ENCODE peak calls at places on chromosomes 5 and 9, in ten cellular contexts. One of them, this sample, is unnamed.

GRCh38 chr5:55853818-55854217 is 2.7 kb downstream of the IL31RA start:
- DNase-seq in GM23248: peak; percentile 48
- DNase-seq in GM23338: no peak
- DNase-seq in HCT116: no peak
- DNase-seq in PC-3: peak; percentile 7
- DNase-seq in PC-9: no peak
- DNase-seq in SK-N-SH: no peak
- DNase-seq in MM.1S: no peak
- DNase-seq in hepatocyte: no peak
- DNase-seq in Karpas-422: no peak
- DNase-seq in this sample: no peak

GRCh38 chr5:73709536-73710129 is 83.6 kb downstream of the ARHGEF28 start:
- DNase-seq in SK-N-SH: no peak
- DNase-seq in GM23338: no peak
- DNase-seq in GM23248: no peak
- DNase-seq in PC-3: peak; percentile 78
- DNase-seq in MM.1S: no peak
- DNase-seq in PC-9: no peak
- DNase-seq in HCT116: no peak
- DNase-seq in hepatocyte: no peak
- DNase-seq in Karpas-422: no peak
- DNase-seq in this sample: no peak

GRCh38 chr9:10649076-10649475 is 36.3 kb upstream of the PTPRD start:
- DNase-seq in Karpas-422: no peak
- DNase-seq in SK-N-SH: no peak
- DNase-seq in MM.1S: no peak
- DNase-seq in GM23338: no peak
- DNase-seq in GM23248: no peak
- DNase-seq in HCT116: no peak
- DNase-seq in hepatocyte: no peak
- DNase-seq in PC-3: peak; percentile 57
- DNase-seq in PC-9: no peak
- DNase-seq in this sample: no peak

GRCh38 chr9:131167146-131167692 is 41.8 kb downstream of the NUP214 start:
- DNase-seq in GM23248: peak; percentile 14
- DNase-seq in hepatocyte: peak; percentile 20
- DNase-seq in PC-3: no peak
- DNase-seq in PC-9: no peak
- DNase-seq in GM23338: no peak
- DNase-seq in Karpas-422: no peak
- DNase-seq in HCT116: no peak
- DNase-seq in SK-N-SH: no peak
- DNase-seq in MM.1S: no peak
- DNase-seq in this sample: no peak

GRCh38 chr5:5492087-5492933 is 69.8 kb downstream of the ICE1 start:
- DNase-seq in MM.1S: peak; percentile 49
- DNase-seq in HCT116: peak; percentile 57
- DNase-seq in GM23248: peak; percentile 67
- DNase-seq in PC-3: peak; percentile 72
- DNase-seq in Karpas-422: peak; percentile 84
- DNase-seq in GM23338: peak; percentile 79
- DNase-seq in PC-9: peak; percentile 53
- DNase-seq in SK-N-SH: peak; percentile 81
- DNase-seq in hepatocyte: peak; percentile 65
- DNase-seq in this sample: peak; percentile 75

GRCh38 chr5:59725393-59725768 is 168.1 kb downstream of the PDE4D start:
- DNase-seq in Karpas-422: no peak
- DNase-seq in hepatocyte: no peak
- DNase-seq in SK-N-SH: no peak
- DNase-seq in GM23248: peak; percentile 35
- DNase-seq in HCT116: no peak
- DNase-seq in MM.1S: no peak
- DNase-seq in PC-3: peak; percentile 4
- DNase-seq in GM23338: no peak
- DNase-seq in PC-9: no peak
- DNase-seq in this sample: no peak

GRCh38 chr9:4146293-4146692 is 153.6 kb downstream of the GLIS3 start:
- DNase-seq in MM.1S: no peak
- DNase-seq in SK-N-SH: no peak
- DNase-seq in HCT116: no peak
- DNase-seq in PC-3: no peak
- DNase-seq in PC-9: no peak
- DNase-seq in GM23248: no peak
- DNase-seq in Karpas-422: no peak
- DNase-seq in hepatocyte: no peak
- DNase-seq in GM23338: no peak
- DNase-seq in this sample: no peak

GRCh38 chr9:131523451-131524435 is 7.3 kb downstream of the UCK1 start:
- DNase-seq in HCT116: no peak
- DNase-seq in SK-N-SH: no peak
- DNase-seq in PC-3: no peak
- DNase-seq in GM23338: no peak
- DNase-seq in Karpas-422: no peak
- DNase-seq in GM23248: no peak
- DNase-seq in PC-9: no peak
- DNase-seq in MM.1S: no peak
- DNase-seq in hepatocyte: no peak
- DNase-seq in this sample: no peak

GRCh38 chr5:77844408-77845272 is 68.5 kb upstream of the TBCA start:
- DNase-seq in SK-N-SH: peak; percentile 28
- DNase-seq in GM23248: peak; percentile 41
- DNase-seq in Karpas-422: no peak
- DNase-seq in MM.1S: no peak
- DNase-seq in PC-3: no peak
- DNase-seq in PC-9: no peak
- DNase-seq in HCT116: no peak
- DNase-seq in hepatocyte: no peak
- DNase-seq in GM23338: peak; percentile 41
- DNase-seq in this sample: no peak

GRCh38 chr5:126531543-126532120 is 63.4 kb downstream of the ALDH7A1 start:
- DNase-seq in GM23248: peak; percentile 15
- DNase-seq in Karpas-422: no peak
- DNase-seq in HCT116: no peak
- DNase-seq in PC-9: no peak
- DNase-seq in MM.1S: no peak
- DNase-seq in SK-N-SH: peak; percentile 16
- DNase-seq in PC-3: no peak
- DNase-seq in hepatocyte: no peak
- DNase-seq in GM23338: no peak
- DNase-seq in this sample: no peak

GRCh38 chr5:139340051-139340450 is 1.6 kb upstream of the PAIP2 start:
- DNase-seq in MM.1S: no peak
- DNase-seq in Karpas-422: no peak
- DNase-seq in GM23338: no peak
- DNase-seq in GM23248: no peak
- DNase-seq in SK-N-SH: no peak
- DNase-seq in hepatocyte: no peak
- DNase-seq in HCT116: no peak
- DNase-seq in PC-9: no peak
- DNase-seq in PC-3: no peak
- DNase-seq in this sample: no peak

GRCh38 chr9:72193478-72193881 is 44.2 kb downstream of the GDA start:
- DNase-seq in Karpas-422: no peak
- DNase-seq in HCT116: no peak
- DNase-seq in GM23248: no peak
- DNase-seq in SK-N-SH: no peak
- DNase-seq in hepatocyte: no peak
- DNase-seq in GM23338: peak; percentile 35
- DNase-seq in PC-9: peak; percentile 10
- DNase-seq in PC-3: no peak
- DNase-seq in MM.1S: peak; percentile 54
- DNase-seq in this sample: peak; percentile 7

GRCh38 chr9:82890401-82890800 is 172.5 kb downstream of the RASEF start:
- DNase-seq in GM23338: no peak
- DNase-seq in PC-3: no peak
- DNase-seq in HCT116: no peak
- DNase-seq in MM.1S: no peak
- DNase-seq in Karpas-422: no peak
- DNase-seq in hepatocyte: no peak
- DNase-seq in SK-N-SH: no peak
- DNase-seq in GM23248: no peak
- DNase-seq in PC-9: no peak
- DNase-seq in this sample: no peak

GRCh38 chr9:4138180-4138579 is 161.7 kb downstream of the GLIS3 start:
- DNase-seq in GM23338: no peak
- DNase-seq in Karpas-422: no peak
- DNase-seq in GM23248: peak; percentile 32
- DNase-seq in MM.1S: no peak
- DNase-seq in PC-9: no peak
- DNase-seq in hepatocyte: no peak
- DNase-seq in PC-3: no peak
- DNase-seq in HCT116: no peak
- DNase-seq in SK-N-SH: no peak
- DNase-seq in this sample: no peak

GRCh38 chr5:86570427-86571083 is 47.2 kb upstream of the COX7C start:
- DNase-seq in SK-N-SH: peak; percentile 4
- DNase-seq in HCT116: no peak
- DNase-seq in PC-3: peak; percentile 77
- DNase-seq in PC-9: no peak
- DNase-seq in hepatocyte: no peak
- DNase-seq in GM23248: no peak
- DNase-seq in Karpas-422: no peak
- DNase-seq in MM.1S: no peak
- DNase-seq in GM23338: no peak
- DNase-seq in this sample: no peak
- H3K9me2 ChIP-seq in SK-N-SH: no peaks in the 10 kb centered on the region
- H3K9me2 ChIP-seq in HCT116: no peaks in the 10 kb centered on the region
- H3K9me2 ChIP-seq in PC-3: no peaks in the 10 kb centered on the region
- H3K9me2 ChIP-seq in PC-9: no peaks in the 10 kb centered on the region
- H3K9me2 ChIP-seq in hepatocyte: no peaks in the 10 kb centered on the region
- H3K9me2 ChIP-seq in GM23248: no peaks in the 10 kb centered on the region
- H3K9me2 ChIP-seq in Karpas-422: no peaks in the 10 kb centered on the region
- H3K9me2 ChIP-seq in MM.1S: no peaks in the 10 kb centered on the region
- H3K9me2 ChIP-seq in GM23338: no peaks in the 10 kb centered on the region
- H3K9me2 ChIP-seq in this sample: no peaks in the 10 kb centered on the region

DNA sequence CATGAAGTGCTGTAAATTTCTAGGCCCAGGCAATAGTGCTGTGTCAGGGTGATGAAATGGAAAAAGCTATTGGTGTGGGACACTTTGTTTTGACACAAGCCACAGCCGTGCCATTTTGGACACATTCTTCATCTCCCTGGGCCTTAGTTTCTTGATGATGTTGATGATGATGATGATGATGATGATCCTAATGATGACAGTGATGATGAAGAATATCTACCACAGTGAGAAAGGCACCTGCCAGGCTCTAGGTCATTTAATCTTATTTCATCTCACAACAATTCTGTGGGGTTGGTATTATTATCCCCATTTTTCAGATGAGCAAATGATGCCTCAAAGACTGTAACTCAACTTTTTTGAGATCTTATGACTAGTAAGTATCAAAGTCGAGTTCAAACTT is 102.2 kb upstream of the STC2 start:
- DNase-seq in PC-3: no peak
- DNase-seq in hepatocyte: no peak
- DNase-seq in GM23248: no peak
- DNase-seq in PC-9: no peak
- DNase-seq in MM.1S: no peak
- DNase-seq in SK-N-SH: no peak
- DNase-seq in HCT116: no peak
- DNase-seq in GM23338: no peak
- DNase-seq in Karpas-422: no peak
- DNase-seq in this sample: no peak
- H3K9me2 ChIP-seq in PC-3: no peaks in the 10 kb centered on the region
- H3K9me2 ChIP-seq in hepatocyte: no peaks in the 10 kb centered on the region
- H3K9me2 ChIP-seq in GM23248: no peaks in the 10 kb centered on the region
- H3K9me2 ChIP-seq in PC-9: no peaks in the 10 kb centered on the region
- H3K9me2 ChIP-seq in MM.1S: no peaks in the 10 kb centered on the region
- H3K9me2 ChIP-seq in SK-N-SH: no peaks in the 10 kb centered on the region
- H3K9me2 ChIP-seq in HCT116: no peaks in the 10 kb centered on the region
- H3K9me2 ChIP-seq in GM23338: peaks cover 5% of the 10 kb centered on the region
- H3K9me2 ChIP-seq in Karpas-422: no peaks in the 10 kb centered on the region
- H3K9me2 ChIP-seq in this sample: no peaks in the 10 kb centered on the region

DNA sequence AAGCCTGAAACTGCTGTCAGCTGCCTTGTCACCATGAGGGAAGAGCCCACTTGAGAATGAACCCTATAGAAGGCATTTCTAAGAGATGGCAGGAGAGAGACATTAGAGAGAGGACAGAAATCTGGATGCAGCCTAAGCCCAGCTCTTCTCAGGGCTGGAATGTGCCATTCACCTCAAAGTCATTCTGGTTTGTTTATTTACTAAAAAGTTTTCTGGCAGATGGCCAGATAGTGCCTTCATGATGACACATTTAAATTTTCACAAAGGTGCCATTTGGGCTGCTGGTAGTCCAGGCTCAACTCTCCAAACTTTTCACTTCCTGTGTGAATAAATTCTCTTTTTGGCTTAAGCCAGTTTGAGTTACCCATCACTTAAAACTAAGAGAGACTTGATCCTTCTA is 144.6 kb upstream of the ZNF366 start:
- DNase-seq in PC-9: peak; percentile 17
- DNase-seq in MM.1S: no peak
- DNase-seq in hepatocyte: no peak
- DNase-seq in Karpas-422: no peak
- DNase-seq in GM23338: no peak
- DNase-seq in HCT116: no peak
- DNase-seq in PC-3: peak; percentile 65
- DNase-seq in SK-N-SH: no peak
- DNase-seq in GM23248: no peak
- DNase-seq in this sample: no peak
- H3K9me2 ChIP-seq in PC-9: no peaks in the 10 kb centered on the region
- H3K9me2 ChIP-seq in MM.1S: no peaks in the 10 kb centered on the region
- H3K9me2 ChIP-seq in hepatocyte: no peaks in the 10 kb centered on the region
- H3K9me2 ChIP-seq in Karpas-422: no peaks in the 10 kb centered on the region
- H3K9me2 ChIP-seq in GM23338: no peaks in the 10 kb centered on the region
- H3K9me2 ChIP-seq in HCT116: no peaks in the 10 kb centered on the region
- H3K9me2 ChIP-seq in PC-3: no peaks in the 10 kb centered on the region
- H3K9me2 ChIP-seq in SK-N-SH: no peaks in the 10 kb centered on the region
- H3K9me2 ChIP-seq in GM23248: no peaks in the 10 kb centered on the region
- H3K9me2 ChIP-seq in this sample: no peaks in the 10 kb centered on the region

DNA sequence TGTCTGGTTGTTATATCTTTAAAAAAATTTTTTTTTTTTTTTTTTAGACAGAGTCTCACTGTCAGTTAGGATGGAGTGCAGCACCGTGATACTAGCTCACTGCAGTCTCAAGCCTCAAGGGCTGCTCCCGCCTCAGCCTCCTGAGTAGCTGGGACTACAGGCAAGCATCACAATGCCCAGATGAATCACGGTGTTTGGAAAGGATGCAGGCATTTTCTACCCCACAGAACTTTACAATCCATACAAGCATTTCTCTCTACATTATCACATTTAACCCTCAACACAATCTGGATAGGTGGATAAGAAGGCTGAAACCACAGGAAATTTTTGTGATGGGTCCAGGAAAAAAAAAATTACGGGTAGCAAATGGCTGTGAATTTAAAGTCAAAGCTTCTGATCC is 5.8 kb upstream of the PCA3 start:
- DNase-seq in GM23338: no peak
- DNase-seq in GM23248: peak; percentile 8
- DNase-seq in Karpas-422: no peak
- DNase-seq in PC-9: no peak
- DNase-seq in HCT116: no peak
- DNase-seq in MM.1S: no peak
- DNase-seq in SK-N-SH: no peak
- DNase-seq in PC-3: no peak
- DNase-seq in hepatocyte: no peak
- DNase-seq in this sample: no peak
- H3K9me2 ChIP-seq in GM23338: no peaks in the 10 kb centered on the region
- H3K9me2 ChIP-seq in GM23248: no peaks in the 10 kb centered on the region
- H3K9me2 ChIP-seq in Karpas-422: no peaks in the 10 kb centered on the region
- H3K9me2 ChIP-seq in PC-9: no peaks in the 10 kb centered on the region
- H3K9me2 ChIP-seq in HCT116: no peaks in the 10 kb centered on the region
- H3K9me2 ChIP-seq in MM.1S: no peaks in the 10 kb centered on the region
- H3K9me2 ChIP-seq in SK-N-SH: no peaks in the 10 kb centered on the region
- H3K9me2 ChIP-seq in PC-3: no peaks in the 10 kb centered on the region
- H3K9me2 ChIP-seq in hepatocyte: no peaks in the 10 kb centered on the region
- H3K9me2 ChIP-seq in this sample: no peaks in the 10 kb centered on the region

This sample was measured in OCI-LY7.